ENCODE peak calls at places on chromosomes 4 and X, in ten cellular contexts. N is cardiac fibroblast, V is neural progenitor cell, T is WTC11, I is osteocyte, M is foreskin fibroblast, E is choroid plexus epithelial cell, R is PC-3, W is HCT116, Z is astrocyte of the cerebellum. J is an unnamed sample.

GRCh38 chr4:53432528-53433424 is 55.3 kb downstream of the FIP1L1 start:
- DNase-seq in V (no peak), R (no peak), M (no peak), N (no peak), E (no peak), Z (no peak), W (no peak), T (no peak), I (no peak), J (no peak)

GRCh38 chr4:174256277-174256713 is 27.2 kb downstream of the FBXO8 start:
- DNase-seq in T (no peak), V (no peak), M (peak), E (peak), R (peak), Z (peak), I (no peak), N (peak), W (no peak), J (peak)

GRCh38 chrX:150649096-150649870 is 43.9 kb upstream of the MTMR1 start:
- DNase-seq in E (peak), N (peak), V (no peak), W (no peak), R (peak), T (no peak), Z (no peak), M (no peak), I (no peak), J (peak)

GRCh38 chr4:5524900-5525299 is 183.5 kb downstream of the EVC2 start:
- DNase-seq in V (no peak), M (peak), Z (peak), E (peak), T (no peak), N (peak), I (no peak), R (no peak), W (no peak), J (peak)

GRCh38 chr4:24922988-24923387 is 10.1 kb upstream of the CCDC149 start:
- DNase-seq in M (no peak), T (no peak), V (no peak), E (no peak), R (no peak), Z (no peak), W (no peak), I (no peak), N (no peak), J (no peak)

GRCh38 chrX:97399400-97399799 is 515.7 kb downstream of the RPA4 start:
- DNase-seq in M (peak), T (no peak), W (no peak), N (peak), V (no peak), R (peak), I (no peak), Z (no peak), E (peak), J (peak)

GRCh38 chr4:140725556-140725955 is 30.6 kb downstream of the TBC1D9 start:
- DNase-seq in E (no peak), T (no peak), N (no peak), M (no peak), Z (no peak), I (no peak), R (no peak), V (no peak), W (no peak), J (no peak)

GRCh38 chr4:99529218-99529617 is 18.4 kb downstream of the C4orf17 start:
- DNase-seq in E (peak), M (no peak), N (peak), I (no peak), W (no peak), R (no peak), T (no peak), Z (no peak), V (no peak), J (peak)

GRCh38 chr4:189823611-189824010 is 117.1 kb upstream of the FRG1 start:
- DNase-seq in N (no peak), M (no peak), I (no peak), W (no peak), R (no peak), E (no peak), T (no peak), Z (no peak), V (no peak), J (no peak)

GRCh38 chr4:150268444-150268843 is 190.2 kb downstream of the DCLK2 start:
- DNase-seq in T (no peak), E (peak), W (no peak), R (peak), I (no peak), M (peak), V (no peak), N (peak), Z (no peak), J (peak)

GRCh38 chrX:39152106-39152649 is 350.9 kb downstream of the MID1IP1 start:
- DNase-seq in M (peak), Z (no peak), E (peak), W (no peak), V (peak), N (peak), R (peak), I (no peak), T (peak), J (peak)

GRCh38 chr4:114780205-114780604 is 181.6 kb downstream of the UGT8 start:
- DNase-seq in E (peak), Z (peak), N (peak), M (peak), I (no peak), R (peak), V (peak), T (no peak), W (peak), J (peak)

GRCh38 chr4:114785570-114785969 is 187.0 kb downstream of the UGT8 start:
- DNase-seq in I (no peak), R (no peak), V (no peak), E (no peak), N (no peak), Z (no peak), M (no peak), T (no peak), W (no peak), J (no peak)

GRCh38 chr4:114782842-114783595 is 184.4 kb downstream of the UGT8 start:
- DNase-seq in T (no peak), I (no peak), N (no peak), W (no peak), E (peak), R (no peak), M (no peak), V (peak), Z (no peak), J (no peak)
- TF ChIP-seq CTCF in T (no peak), I (no peak), N (no peak), W (no peak), E (no peak), R (no peak), M (no peak), V (no peak), Z (no peak), J (no peak)

GRCh38 chr4:20249333-20249732 is 2.4 kb upstream of the SLIT2 start:
- DNase-seq in Z (no peak), I (no peak), N (peak), R (peak), V (peak), T (no peak), W (peak), M (peak), E (peak), J (peak)
- TF ChIP-seq CTCF in Z (peak), I (peak), N (peak), R (peak), V (peak), T (no peak), W (peak), M (peak), E (peak), J (peak)

DNA sequence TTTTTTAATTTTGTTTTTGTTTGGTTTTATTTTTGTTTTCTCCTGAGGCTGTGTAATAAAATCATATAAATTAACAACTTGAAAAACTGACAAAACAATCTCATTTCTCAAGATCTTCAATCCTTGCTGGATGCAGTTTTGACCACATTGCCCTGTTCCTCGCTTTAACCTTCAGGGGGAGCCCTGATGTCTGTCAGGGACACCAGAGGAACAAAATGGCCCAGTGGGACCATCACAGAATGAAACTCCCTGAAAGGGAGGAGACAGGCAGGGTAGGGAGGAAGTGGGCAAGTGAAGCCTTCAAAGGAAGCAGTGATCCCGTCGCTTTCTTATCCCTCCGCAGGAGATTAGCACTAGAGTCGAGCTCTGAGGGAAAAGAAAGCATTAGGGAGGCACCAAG is 274.9 kb upstream of the LDB2 start:
- DNase-seq in E (no peak), R (no peak), V (peak), N (no peak), W (no peak), Z (no peak), T (peak), M (no peak), I (no peak), J (no peak)
- TF ChIP-seq CTCF in E (peak), R (peak), V (peak), N (peak), W (peak), Z (peak), T (peak), M (peak), I (peak), J (peak)

DNA sequence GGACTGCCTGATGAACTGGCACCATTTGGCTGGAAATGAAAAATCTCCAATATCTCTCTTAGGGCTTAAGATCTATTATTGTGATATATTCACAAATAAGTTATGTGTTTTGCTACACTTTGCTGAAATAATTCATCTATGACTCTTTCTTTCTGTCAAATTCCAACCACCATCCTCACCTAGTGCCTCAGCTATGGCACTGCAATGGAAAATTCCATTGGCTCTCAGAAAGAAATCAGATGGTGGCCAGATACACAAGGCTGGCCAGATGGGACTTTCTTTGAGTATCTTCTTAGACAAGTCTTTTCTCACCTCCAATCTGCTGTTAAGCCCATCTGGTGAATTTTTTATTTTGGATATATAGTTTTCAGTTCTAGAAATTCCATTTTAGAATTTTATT is 28.0 kb downstream of the NAT8L start:
- DNase-seq in E (peak), W (no peak), I (no peak), V (no peak), N (peak), T (no peak), M (peak), Z (no peak), R (peak), J (peak)
- TF ChIP-seq CTCF in E (peak), W (peak), I (no peak), V (no peak), N (peak), T (no peak), M (no peak), Z (no peak), R (no peak), J (peak)

DNA sequence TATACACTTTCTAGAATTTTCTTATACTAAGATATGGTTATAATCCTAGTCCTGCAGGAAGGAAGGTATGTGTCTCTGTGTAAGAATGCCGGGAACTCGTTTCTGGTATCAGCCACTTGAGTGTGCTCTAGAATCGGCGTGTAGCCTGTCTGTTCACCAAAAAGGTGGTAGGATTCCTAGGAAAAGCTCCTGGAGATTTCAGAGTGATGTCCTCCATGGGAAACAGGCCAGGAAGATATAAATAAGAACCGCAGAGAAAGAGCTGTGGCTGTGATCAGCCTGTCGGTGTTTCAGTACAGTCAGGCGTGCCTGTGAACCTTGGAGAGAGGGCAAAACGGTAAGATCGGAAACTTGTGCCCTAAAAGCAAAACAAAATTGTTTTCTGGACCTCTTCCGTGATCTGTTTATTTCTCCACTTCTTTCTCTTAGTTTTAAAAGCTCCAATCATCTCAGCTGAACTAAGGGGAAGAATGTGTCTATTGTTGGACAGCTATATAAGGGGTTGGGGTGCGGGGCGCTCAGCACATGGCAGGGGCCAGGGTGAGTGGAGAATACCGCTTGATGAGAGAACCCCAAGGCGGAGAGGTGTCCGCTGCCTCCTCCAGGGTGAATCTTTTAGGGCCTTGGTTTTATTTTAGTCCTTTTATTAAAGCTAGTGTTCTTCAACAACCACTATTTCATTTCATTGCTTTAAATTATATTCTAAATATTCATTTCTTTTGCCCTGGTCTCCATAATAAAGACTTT is 303.8 kb upstream of the TENM3 start:
- DNase-seq in W (no peak), R (no peak), I (no peak), Z (peak), V (peak), T (no peak), E (peak), M (no peak), N (peak), J (no peak)
- TF ChIP-seq CTCF in W (no peak), R (no peak), I (no peak), Z (peak), V (peak), T (no peak), E (peak), M (no peak), N (no peak), J (no peak)

J was measured in fibroblast of mammary gland.